ENCODE peak calls at places on chromosomes 16 and 17, in eight cellular contexts. G, Y, W, S, T, A, M and R are unnamed samples.
A peak's percentile ranks its signal among the peaks of the same experiment; 100 is the strongest.

GRCh38 chr17:54261465-54261864 is 438.7 kb downstream of the KIF2B start:
- DNase-seq in M (no peak), T (no peak), S (no peak), Y (no peak), A (no peak), G (no peak), W (no peak), R (no peak)

GRCh38 chr17:35788504-35788998 is 6.9 kb downstream of the MMP28 start:
- DNase-seq in G (peak; percentile 89), Y (no peak), T (no peak), S (no peak), W (no peak), M (no peak), A (no peak), R (no peak)

GRCh38 chr17:9259419-9259818 is 238.1 kb downstream of the NTN1 start:
- DNase-seq in G (no peak), T (no peak), M (no peak), A (no peak), S (no peak), Y (no peak), W (peak; percentile 39), R (no peak)

GRCh38 chr16:15825750-15826305 is 31.0 kb downstream of the MYH11 start:
- DNase-seq in M (no peak), T (no peak), W (no peak), G (no peak), Y (no peak), S (no peak), A (no peak), R (no peak)

GRCh38 chr16:18802755-18803218 is 1.4 kb upstream of the ARL6IP1 start:
- DNase-seq in W (no peak), T (no peak), A (no peak), G (no peak), S (no peak), M (no peak), Y (no peak), R (no peak)

GRCh38 chr17:36629252-36629847 is 28.0 kb downstream of the MRM1 start:
- DNase-seq in G (peak; percentile 58), A (peak; percentile 71), W (peak; percentile 66), T (peak; percentile 89), Y (peak; percentile 88), S (peak; percentile 86), M (peak; percentile 77), R (peak; percentile 56)

GRCh38 chr16:68973611-68974120 is 130.3 kb downstream of the TANGO6 start:
- DNase-seq in S (no peak), G (no peak), T (no peak), Y (no peak), M (no peak), W (no peak), A (no peak), R (no peak)

GRCh38 chr17:2271985-2272702 is 31.4 kb downstream of the SMG6 start:
- DNase-seq in W (no peak), G (no peak), Y (no peak), A (no peak), S (no peak), M (no peak), T (no peak), R (no peak)

GRCh38 chr16:11024333-11025053 is 80.1 kb downstream of the CLEC16A start:
- DNase-seq in Y (no peak), M (no peak), W (no peak), T (no peak), S (no peak), A (no peak), G (no peak), R (no peak)

GRCh38 chr17:75695141-75695829 is 26.0 kb upstream of the ITGB4 start:
- DNase-seq in T (no peak), G (peak; percentile 89), Y (no peak), S (no peak), A (no peak), W (no peak), M (no peak), R (no peak)

GRCh38 chr17:13786000-13786598 is 184.4 kb upstream of the HS3ST3A1 start:
- DNase-seq in T (no peak), S (no peak), Y (no peak), G (peak; percentile 47), M (no peak), W (no peak), A (no peak), R (no peak)

GRCh38 chr17:32746698-32747097 is 130.2 kb downstream of the MYO1D start:
- DNase-seq in Y (no peak), G (peak; percentile 54), A (no peak), M (no peak), S (no peak), T (no peak), W (no peak), R (no peak)

GRCh38 chr17:75814900-75815373 is 29.3 kb downstream of the UNC13D start:
- DNase-seq in S (no peak), T (no peak), W (no peak), A (no peak), G (peak; percentile 66), M (no peak), Y (no peak), R (no peak)

GRCh38 chr17:77320046-77320445 is 179.3 kb downstream of the SEC14L1 start:
- DNase-seq in S (no peak), Y (no peak), M (no peak), W (no peak), T (peak; percentile 30), A (peak; percentile 56), G (peak; percentile 50), R (no peak)

GRCh38 chr16:6016530-6017184 is 919.1 kb upstream of the EEF2KMT start:
- DNase-seq in S (no peak), W (no peak), T (peak; percentile 46), G (peak; percentile 31), M (no peak), A (no peak), Y (no peak), R (no peak)
- TF ChIP-seq CTCF in S (no peak), W (no peak), T (no peak), G (peak; percentile 69), M (no peak), A (no peak), Y (no peak), R (peak; percentile 43)

GRCh38 chr17:62690168-62690897 is 62.9 kb downstream of the MRC2 start:
- DNase-seq in M (no peak), Y (no peak), W (no peak), T (no peak), S (no peak), G (no peak), A (no peak), R (no peak)

GRCh38 chr17:62692159-62692651 is 64.7 kb downstream of the MRC2 start:
- DNase-seq in G (no peak), S (no peak), T (no peak), M (no peak), Y (no peak), W (no peak), A (no peak), R (no peak)

GRCh38 chr17:62689441-62690167 is 62.1 kb downstream of the MRC2 start:
- DNase-seq in G (no peak), T (no peak), S (no peak), W (no peak), Y (no peak), A (no peak), M (no peak), R (no peak)

GRCh38 chr17:62693616-62694415 is 66.3 kb downstream of the MRC2 start:
- DNase-seq in T (no peak), Y (no peak), G (no peak), W (no peak), A (no peak), M (no peak), S (no peak), R (no peak)

DNA sequence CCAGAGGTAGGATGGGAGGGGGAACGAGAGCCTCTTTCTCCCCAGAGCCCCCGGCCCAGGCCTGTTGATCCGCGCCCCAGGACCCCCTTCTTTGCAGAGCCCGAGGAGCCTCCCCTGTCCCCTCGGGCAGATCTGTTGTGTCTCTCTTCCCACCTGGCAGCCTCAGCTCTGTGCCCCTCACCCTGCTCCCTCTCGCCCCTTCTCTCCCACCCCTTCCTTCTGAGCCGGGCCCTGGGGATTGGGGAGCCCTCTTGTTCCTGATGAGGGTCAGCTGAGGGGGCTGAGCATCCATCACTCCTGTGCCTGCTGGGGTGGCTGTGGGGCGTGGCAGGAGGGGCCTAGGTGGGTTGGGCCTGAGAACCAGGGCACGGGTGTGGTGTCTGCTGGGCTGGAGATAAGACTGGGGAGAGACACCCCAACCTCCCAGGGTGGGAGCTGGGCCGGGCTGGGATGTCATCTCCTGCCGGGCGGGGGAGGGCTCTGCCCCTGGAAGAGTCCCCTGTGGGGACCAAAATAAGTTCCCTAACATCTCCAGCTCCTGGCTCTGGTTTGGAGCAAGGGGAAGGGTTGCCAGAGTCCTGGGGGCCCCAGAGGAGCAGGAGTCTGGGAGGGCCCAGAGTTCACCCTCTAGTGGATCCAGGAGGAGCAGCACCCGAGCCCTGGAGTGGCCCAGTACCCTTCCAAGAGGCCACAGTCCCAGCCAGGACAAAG is 65.4 kb downstream of the MRC2 start:
- DNase-seq in S (no peak), T (peak; percentile 13), G (no peak), A (no peak), Y (no peak), W (no peak), M (no peak), R (no peak)
- TF ChIP-seq CTCF in S (peak; percentile 36), T (no peak), G (peak; percentile 71), A (no peak), Y (no peak), W (peak; percentile 51), M (no peak), R (peak; percentile 33)

GRCh38 chr17:80895366-80895765 is 96.3 kb upstream of the CHMP6 start:
- DNase-seq in W (no peak), S (no peak), G (no peak), A (no peak), T (no peak), M (no peak), Y (no peak), R (no peak)
- TF ChIP-seq CTCF in W (no peak), S (no peak), G (no peak), A (no peak), T (no peak), M (no peak), Y (no peak), R (no peak)

GRCh38 chr17:79826210-79826680 is 13.0 kb downstream of the CBX4 start:
- DNase-seq in T (no peak), G (no peak), A (no peak), Y (no peak), S (no peak), M (no peak), W (no peak), R (no peak)
- TF ChIP-seq CTCF in T (no peak), G (no peak), A (no peak), Y (no peak), S (no peak), M (no peak), W (no peak), R (no peak)

GRCh38 chr17:67474081-67474661 is 97.1 kb downstream of the PITPNC1 start:
- DNase-seq in W (peak; percentile 26), S (no peak), Y (peak; percentile 46), M (no peak), A (no peak), T (no peak), G (peak; percentile 45), R (no peak)
- TF ChIP-seq CTCF in W (peak; percentile 22), S (no peak), Y (no peak), M (no peak), A (no peak), T (no peak), G (peak; percentile 28), R (no peak)